ENCODE peak calls at places on chromosomes 16 and 17, in six cellular contexts. S, E, D, Z, G and W are unnamed samples. For H3K4me1 and H3K9me3, the result is how much of the 10 kb centered on the place peaks cover.

GRCh38 chr16:71412270-71413160 is 29.3 kb downstream of the TLE7 start:
- DNase-seq in S (peak), E (peak), D (peak), Z (peak), G (peak), W (peak)

GRCh38 chr16:5490499-5490898 is 392.9 kb upstream of the EEF2KMT start:
- DNase-seq in S (no peak), E (peak), D (peak), Z (no peak), G (peak), W (no peak)

GRCh38 chr17:79706931-79707382 is 23.8 kb upstream of the ENPP7 start:
- DNase-seq in S (no peak), E (no peak), D (no peak), Z (no peak), G (peak), W (no peak)

GRCh38 chr17:50944054-50944901 is 78.1 kb upstream of the TOB1 start:
- DNase-seq in S (peak), E (peak), D (peak), Z (peak), G (peak), W (peak)

GRCh38 chr16:9870962-9871361 is 311.3 kb downstream of the GRIN2A start:
- DNase-seq in S (no peak), E (no peak), D (no peak), Z (no peak), G (no peak), W (no peak)

GRCh38 chr17:43545383-43545632 is 832 bp downstream of the ETV4 start:
- DNase-seq in S (no peak), E (no peak), D (peak), Z (peak), G (no peak), W (no peak)

GRCh38 chr16:19228057-19228456 is 57.5 kb upstream of the CLEC19A start:
- DNase-seq in S (no peak), E (no peak), D (no peak), Z (no peak), G (no peak), W (peak)

GRCh38 chr17:43554857-43555256 is 8.7 kb upstream of the ETV4 start:
- DNase-seq in S (no peak), E (no peak), D (no peak), Z (no peak), G (no peak), W (no peak)

GRCh38 chr17:5770556-5771270 is 186.4 kb upstream of the NLRP1 start:
- DNase-seq in S (no peak), E (no peak), D (no peak), Z (no peak), G (no peak), W (no peak)

GRCh38 chr17:7263071-7263800 is 958 bp upstream of the CLDN7 start:
- DNase-seq in S (peak), E (peak), D (peak), Z (no peak), G (peak), W (peak)

GRCh38 chr16:17483266-17483864 is 12.6 kb upstream of the XYLT1 start:
- DNase-seq in S (peak), E (no peak), D (no peak), Z (no peak), G (no peak), W (no peak)

GRCh38 chr17:55444471-55445441 is 23.1 kb upstream of the MMD start:
- DNase-seq in S (no peak), E (no peak), D (no peak), Z (no peak), G (peak), W (no peak)

GRCh38 chr17:50199651-50200446 is 1.6 kb downstream of the COL1A1 start:
- DNase-seq in S (peak), E (peak), D (peak), Z (peak), G (peak), W (peak)

GRCh38 chr17:75524971-75525805 is at the start of gene LLGL2:
- DNase-seq in S (peak), E (peak), D (peak), Z (peak), G (peak), W (peak)

GRCh38 chr17:78664476-78665384 is 87.5 kb upstream of the DNAH17 start:
- DNase-seq in S (no peak), E (peak), D (no peak), Z (no peak), G (no peak), W (no peak)

GRCh38 chr16:24906199-24906808 is 60.5 kb downstream of the SLC5A11 start:
- DNase-seq in S (no peak), E (no peak), D (no peak), Z (no peak), G (peak), W (peak)

GRCh38 chr17:42781639-42782401 is 1.4 kb downstream of the WNK4 start:
- DNase-seq in S (no peak), E (no peak), D (no peak), Z (peak), G (no peak), W (no peak)

GRCh38 chr16:55324491-55325447 is 766 bp downstream of the IRX6 start:
- DNase-seq in S (no peak), E (peak), D (no peak), Z (no peak), G (peak), W (peak)

GRCh38 chr17:61338000-61338864 is 61.4 kb upstream of the TBX2 start:
- DNase-seq in S (peak), E (no peak), D (no peak), Z (no peak), G (peak), W (no peak)

GRCh38 chr16:78553268-78554044 is 454.0 kb downstream of the WWOX start:
- DNase-seq in S (no peak), E (no peak), D (no peak), Z (no peak), G (no peak), W (no peak)

GRCh38 chr17:19262650-19263620 is 25.8 kb downstream of the EPN2 start:
- DNase-seq in S (no peak), E (no peak), D (no peak), Z (no peak), G (no peak), W (no peak)

DNA sequence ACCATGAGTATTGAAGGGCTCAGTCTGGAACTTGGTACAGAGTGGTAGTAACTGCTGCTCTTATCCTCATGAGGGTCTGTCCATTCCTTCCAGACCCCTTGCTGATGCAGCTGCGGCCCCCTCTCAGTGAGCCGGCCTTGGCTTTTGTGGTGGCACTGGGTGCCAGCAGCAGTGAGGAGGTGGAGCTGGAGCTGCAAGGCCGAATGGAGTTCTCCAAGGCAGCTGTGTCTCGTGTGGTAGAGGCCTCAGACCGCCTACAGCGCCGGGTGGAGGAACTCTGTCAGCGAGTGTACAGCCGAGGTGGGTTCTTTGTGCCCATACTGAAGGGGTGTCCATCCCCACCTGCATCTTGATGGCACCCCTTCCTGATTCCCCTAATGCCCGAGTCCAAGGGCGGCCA is 2.0 kb downstream of the RNF40 start:
- DNase-seq in S (no peak), E (no peak), D (no peak), Z (no peak), G (no peak), W (no peak)
- H3K4me3 ChIP-seq in S (no peak), E (no peak), D (no peak), Z (no peak), G (no peak), W (no peak)

DNA sequence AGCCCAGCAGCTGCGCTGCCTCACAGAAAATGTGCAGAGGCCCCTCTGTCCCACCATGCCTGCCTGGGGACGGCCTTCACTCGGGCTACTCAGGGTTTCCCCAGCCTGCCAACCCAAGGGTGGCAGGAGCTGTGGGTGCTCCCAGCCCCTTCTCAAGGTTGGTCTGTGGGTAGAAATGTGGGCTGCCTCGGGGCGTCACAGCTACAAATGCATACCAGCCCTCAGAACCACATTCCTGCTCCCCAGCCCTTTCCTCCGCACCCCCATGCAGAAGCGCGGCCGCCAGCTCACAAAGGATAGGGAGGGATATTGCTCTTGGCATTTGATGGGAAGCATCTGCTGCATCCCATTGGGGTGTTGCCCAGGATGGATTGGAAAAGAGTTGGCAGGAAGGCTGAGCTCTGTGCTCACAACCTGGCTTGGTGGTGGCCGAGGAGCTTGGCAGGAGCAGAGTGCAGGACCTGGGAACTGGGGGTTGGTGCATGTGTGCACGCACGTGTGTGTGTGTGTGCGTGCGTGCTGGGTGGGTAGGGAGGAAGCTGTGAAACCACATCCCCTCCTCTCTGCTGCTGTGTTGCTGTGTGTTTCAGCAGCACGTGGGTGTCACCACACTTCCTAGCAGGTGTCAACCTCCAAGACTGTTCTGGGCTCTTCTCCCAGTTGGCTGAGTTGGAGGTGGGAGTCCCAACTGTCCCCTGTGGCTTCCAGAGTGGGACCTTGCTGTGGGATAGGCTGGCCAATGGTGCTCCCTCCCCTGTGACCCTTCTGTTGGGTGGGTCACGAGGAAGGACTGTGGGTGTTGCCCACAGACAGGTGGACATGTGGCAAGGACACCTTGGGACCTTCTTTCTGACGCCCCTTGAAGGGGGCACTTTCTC is 304.5 kb downstream of the SEC14L1 start:
- DNase-seq in S (no peak), E (no peak), D (peak), Z (peak), G (no peak), W (no peak)
- H3K4me1 ChIP-seq in S (under half), E (half or more), D (under half), Z (half or more), G (under half), W (under half)

GRCh38 chr16:14525596-14525995 is 104.5 kb downstream of the PARN start:
- DNase-seq in S (no peak), E (no peak), D (no peak), Z (no peak), G (no peak), W (no peak)
- H3K9me3 ChIP-seq in S (under half), E (under half), D (under half), Z (under half), G (under half), W (under half)

GRCh38 chr16:86512301-86512859 is 2.1 kb downstream of the FOXF1 start:
- DNase-seq in S (no peak), E (peak), D (no peak), Z (no peak), G (no peak), W (no peak)

GRCh38 chr16:86511317-86512161 is 1.2 kb downstream of the FOXF1 start:
- DNase-seq in S (no peak), E (no peak), D (no peak), Z (no peak), G (no peak), W (no peak)

GRCh38 chr16:86513471-86514277 is 3.3 kb downstream of the FOXF1 start:
- DNase-seq in S (no peak), E (no peak), D (no peak), Z (no peak), G (no peak), W (no peak)

GRCh38 chr16:86514656-86515376 is 4.5 kb downstream of the FOXF1 start:
- DNase-seq in S (no peak), E (no peak), D (no peak), Z (no peak), G (no peak), W (no peak)

DNA sequence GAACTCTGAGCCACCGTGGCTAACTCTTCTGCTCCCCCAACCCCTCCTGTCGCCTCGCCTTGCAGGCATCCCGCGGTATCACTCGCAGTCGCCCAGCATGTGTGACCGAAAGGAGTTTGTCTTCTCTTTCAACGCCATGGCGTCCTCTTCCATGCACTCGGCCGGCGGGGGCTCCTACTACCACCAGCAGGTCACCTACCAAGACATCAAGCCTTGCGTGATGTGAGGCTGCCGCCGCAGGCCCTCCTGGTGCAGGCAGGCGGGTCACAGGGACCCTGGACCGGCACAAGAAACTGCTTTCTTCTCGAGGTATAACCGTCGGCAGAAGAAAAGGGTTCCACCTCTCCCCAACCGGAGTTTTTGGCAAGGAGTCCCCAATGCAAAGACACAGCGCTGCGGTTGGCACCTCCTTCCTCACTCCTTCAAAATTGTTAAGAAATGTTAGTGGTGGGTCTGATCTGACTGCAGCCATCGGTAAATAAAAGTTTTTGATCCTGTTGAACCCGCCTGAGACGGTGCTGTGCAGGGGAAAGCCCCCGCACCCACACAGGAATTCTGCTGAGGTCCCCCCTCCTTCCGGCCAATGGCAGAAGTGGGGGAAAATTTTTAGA is 2.6 kb downstream of the FOXF1 start:
- DNase-seq in S (no peak), E (no peak), D (no peak), Z (no peak), G (no peak), W (no peak)
- H3K4me3 ChIP-seq in S (no peak), E (peak), D (no peak), Z (peak), G (no peak), W (peak)

GRCh38 chr16:3868967-3869366 is 11.5 kb downstream of the CREBBP start:
- DNase-seq in S (no peak), E (no peak), D (no peak), Z (no peak), G (no peak), W (no peak)

GRCh38 chr16:3865241-3865640 is 15.3 kb downstream of the CREBBP start:
- DNase-seq in S (no peak), E (no peak), D (no peak), Z (no peak), G (no peak), W (peak)

GRCh38 chr16:3866703-3867431 is 13.6 kb downstream of the CREBBP start:
- DNase-seq in S (no peak), E (no peak), D (no peak), Z (no peak), G (no peak), W (no peak)

GRCh38 chr16:3872216-3872895 is 8.2 kb downstream of the CREBBP start:
- DNase-seq in S (no peak), E (no peak), D (no peak), Z (no peak), G (no peak), W (peak)

GRCh38 chr16:3868556-3868955 is 12.0 kb downstream of the CREBBP start:
- DNase-seq in S (no peak), E (no peak), D (no peak), Z (no peak), G (no peak), W (no peak)
- H3K4me1 ChIP-seq in S (under half), E (half or more), D (half or more), Z (half or more), G (under half), W (under half)

DNA sequence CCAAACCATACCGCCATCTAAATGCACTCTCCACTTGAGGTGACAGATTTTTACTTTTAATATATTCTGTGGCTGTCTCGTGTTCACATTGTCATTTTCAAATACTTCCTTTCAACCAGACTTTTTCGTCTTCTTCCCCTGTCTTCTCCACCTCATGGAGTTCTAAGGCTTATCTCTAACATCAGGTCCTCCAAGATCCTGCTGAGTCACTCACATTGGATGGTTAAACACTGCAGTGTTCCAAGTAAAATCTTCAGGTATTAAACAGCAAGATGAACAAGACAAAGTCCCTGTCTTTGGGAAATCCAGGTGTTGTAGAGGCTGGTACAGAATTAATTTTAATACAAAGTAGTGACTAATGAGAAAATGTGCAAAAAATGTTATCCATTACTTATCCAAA is 330.2 kb upstream of the KIF2B start:
- DNase-seq in S (no peak), E (no peak), D (no peak), Z (no peak), G (no peak), W (no peak)
- H3K9me3 ChIP-seq in S (under half), E (under half), D (under half), Z (under half), G (under half), W (under half)

GRCh38 chr17:40310882-40311391 is 2.0 kb downstream of the RARA start:
- DNase-seq in S (no peak), E (no peak), D (peak), Z (no peak), G (no peak), W (no peak)

GRCh38 chr17:40312131-40312731 is 3.3 kb downstream of the RARA start:
- DNase-seq in S (peak), E (peak), D (peak), Z (no peak), G (no peak), W (no peak)

GRCh38 chr17:40312893-40313659 is 4.1 kb downstream of the RARA start:
- DNase-seq in S (no peak), E (no peak), D (no peak), Z (no peak), G (no peak), W (no peak)

GRCh38 chr17:40309938-40310510 is 1.0 kb downstream of the RARA start:
- DNase-seq in S (no peak), E (peak), D (no peak), Z (no peak), G (no peak), W (no peak)

DNA sequence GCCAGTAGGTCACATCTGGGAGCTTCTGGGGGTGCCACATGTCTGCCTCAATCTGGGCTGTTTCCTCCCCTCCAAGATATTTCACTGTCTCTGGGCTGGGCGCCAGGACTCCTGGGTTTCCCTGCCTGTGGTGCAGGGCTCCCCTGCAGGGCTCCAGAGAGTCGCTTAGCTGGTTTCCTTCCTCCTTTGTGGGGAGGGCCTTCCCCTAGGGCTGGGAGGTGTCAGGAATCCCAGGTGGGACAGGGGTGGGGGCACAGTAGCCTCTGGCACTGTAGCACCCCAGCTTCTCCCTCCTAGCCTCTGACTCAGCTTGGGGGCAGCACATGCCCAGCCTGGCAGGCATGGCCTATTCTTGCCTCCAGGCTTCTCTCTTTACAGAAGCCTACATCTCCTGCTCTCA is 2.6 kb downstream of the RARA start:
- DNase-seq in S (peak), E (peak), D (peak), Z (peak), G (no peak), W (no peak)
- H3K4me3 ChIP-seq in S (no peak), E (no peak), D (peak), Z (no peak), G (no peak), W (no peak)